ENCODE peak calls at places on chromosomes 5 and 9, in nine cellular contexts. Q is colonic mucosa; Z is adrenal gland; Y is breast epithelium; W is CD8-positive, alpha-beta memory T cell; G is left ventricle myocardium inferior; S is stomach; M is fibroblast of lung; E is sigmoid colon. F is an unnamed sample.
A peak's percentile ranks its signal among the peaks of the same experiment; 100 is the strongest.

GRCh38 chr5:169740435-169740834 is 103.4 kb downstream of the DOCK2 start:
- DNase-seq in Q (no peak), Z (no peak), Y (no peak), W (no peak), G (no peak), S (no peak), M (no peak), E (no peak), F (no peak)

GRCh38 chr9:75185585-75186170 is 97.4 kb downstream of the OSTF1 start:
- DNase-seq in Q (peak; percentile 65), Z (no peak), Y (no peak), W (peak; percentile 26), G (no peak), S (peak; percentile 51), M (peak; percentile 20), E (no peak), F (no peak)

GRCh38 chr5:92808474-92808873 is 772.5 kb downstream of the NR2F1-AS1 start:
- DNase-seq in Q (no peak), Z (no peak), Y (no peak), W (no peak), G (no peak), S (no peak), M (no peak), E (no peak), F (no peak)

GRCh38 chr5:60843693-60844428 is at the start of gene ELOVL7:
- DNase-seq in Q (peak; percentile 90), Z (peak; percentile 56), Y (peak; percentile 64), W (no peak), G (no peak), S (peak; percentile 79), M (peak; percentile 42), E (no peak), F (no peak)

GRCh38 chr9:114156311-114156657 is 947 bp downstream of the COL27A1 start:
- DNase-seq in Q (no peak), Z (peak; percentile 48), Y (no peak), W (no peak), G (no peak), S (peak; percentile 35), M (no peak), E (no peak), F (no peak)

GRCh38 chr5:169152453-169152852 is 148.5 kb downstream of the SLIT3 start:
- DNase-seq in Q (no peak), Z (no peak), Y (no peak), W (no peak), G (no peak), S (no peak), M (no peak), E (no peak), F (no peak)

GRCh38 chr9:129356871-129357772 is 179.1 kb upstream of the IER5L start:
- DNase-seq in Q (no peak), Z (no peak), Y (no peak), W (no peak), G (no peak), S (no peak), M (no peak), E (no peak), F (no peak)

GRCh38 chr5:137871571-137871970 is 3.9 kb downstream of the MYOT start:
- DNase-seq in Q (no peak), Z (no peak), Y (no peak), W (no peak), G (no peak), S (no peak), M (no peak), E (no peak), F (no peak)

GRCh38 chr9:77839459-77840140 is 191.5 kb upstream of the GNA14 start:
- DNase-seq in Q (no peak), Z (no peak), Y (no peak), W (no peak), G (no peak), S (no peak), M (peak; percentile 82), E (no peak), F (no peak)

GRCh38 chr5:176529824-176530195 is 7.4 kb downstream of the RNF44 start:
- DNase-seq in Q (no peak), Z (no peak), Y (no peak), W (peak; percentile 54), G (no peak), S (no peak), M (no peak), E (no peak), F (peak; percentile 78)

GRCh38 chr9:83242066-83242465 is 179.1 kb upstream of the RASEF start:
- DNase-seq in Q (no peak), Z (no peak), Y (no peak), W (no peak), G (no peak), S (no peak), M (no peak), E (no peak), F (no peak)

GRCh38 chr9:1222511-1222910 is 172.4 kb downstream of the DMRT2 start:
- DNase-seq in Q (no peak), Z (no peak), Y (no peak), W (no peak), G (no peak), S (no peak), M (peak; percentile 35), E (no peak), F (no peak)

GRCh38 chr5:69167488-69167845 is 517 bp downstream of the CCNB1 start:
- DNase-seq in Q (no peak), Z (no peak), Y (no peak), W (no peak), G (no peak), S (no peak), M (no peak), E (no peak), F (no peak)

GRCh38 chr5:179599100-179599499 is 24.4 kb downstream of the HNRNPH1 start:
- DNase-seq in Q (no peak), Z (no peak), Y (no peak), W (no peak), G (no peak), S (no peak), M (no peak), E (no peak), F (no peak)

GRCh38 chr9:136695435-136695895 is 8.2 kb upstream of the AGPAT2 start:
- DNase-seq in Q (peak; percentile 79), Z (no peak), Y (peak; percentile 90), W (no peak), G (no peak), S (peak; percentile 93), M (no peak), E (no peak), F (no peak)

GRCh38 chr5:58507715-58508114 is 16.5 kb downstream of the GAPT start:
- DNase-seq in Q (no peak), Z (no peak), Y (no peak), W (no peak), G (no peak), S (no peak), M (no peak), E (no peak), F (no peak)

GRCh38 chr9:127397722-127398647 is 1.0 kb downstream of the SLC2A8 start:
- DNase-seq in Q (peak; percentile 53), Z (peak; percentile 59), Y (no peak), W (peak; percentile 9), G (peak; percentile 50), S (peak; percentile 40), M (peak; percentile 25), E (peak; percentile 77), F (no peak)
- H3K27ac ChIP-seq in Q (peak overlapping the region; percentile 79), Z (peak overlapping the region; percentile 91), Y (peak overlapping the region; percentile 86), W (peak overlapping the region; percentile 14), G (peak overlapping the region; percentile 87), S (peak overlapping the region; percentile 96), M (peak overlapping the region; percentile 60), E (peak overlapping the region; percentile 93), F (no peak overlapping the region)

DNA sequence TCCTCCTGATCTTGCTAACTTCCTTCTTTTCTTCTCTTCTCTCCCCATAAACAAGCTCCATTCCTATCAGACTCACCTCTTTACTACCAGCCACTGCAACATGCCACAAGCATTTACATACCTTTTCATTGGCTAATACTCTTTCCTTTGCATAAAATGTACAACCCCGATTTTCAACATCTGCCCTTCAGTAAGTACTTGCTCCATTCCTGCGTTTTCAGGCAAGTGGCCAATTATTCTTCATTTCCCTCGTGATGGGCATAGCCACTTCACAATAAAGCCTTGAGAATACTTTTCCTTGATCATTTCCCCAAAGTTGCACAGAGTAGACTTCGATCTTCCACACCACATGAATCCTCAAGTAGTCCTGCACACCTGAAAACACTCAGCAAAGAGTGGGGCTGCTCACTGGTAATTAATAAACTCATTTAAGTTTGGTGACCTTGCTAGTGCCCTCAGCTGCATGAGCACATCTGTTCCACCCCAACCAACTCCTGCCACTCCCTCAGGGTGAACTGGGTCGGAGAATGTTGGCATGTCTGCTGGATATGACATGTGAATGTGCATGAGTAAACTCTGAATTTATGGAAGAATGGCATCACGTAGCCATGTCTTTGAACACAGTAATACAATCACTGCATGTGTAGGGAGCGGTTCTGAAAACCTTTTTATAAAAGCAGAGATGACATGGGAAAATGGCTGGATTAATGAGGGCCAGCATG is 535.8 kb downstream of the SEMA5A start:
- DNase-seq in Q (no peak), Z (no peak), Y (no peak), W (no peak), G (no peak), S (no peak), M (peak; percentile 44), E (no peak), F (no peak)
- H3K9me3 ChIP-seq in Q (no peaks in the 10 kb centered on the region), Z (no peaks in the 10 kb centered on the region), Y (no peaks in the 10 kb centered on the region), W (no peaks in the 10 kb centered on the region), G (no peaks in the 10 kb centered on the region), S (no peaks in the 10 kb centered on the region), M (no peaks in the 10 kb centered on the region), E (no peaks in the 10 kb centered on the region), F (no peaks in the 10 kb centered on the region)

DNA sequence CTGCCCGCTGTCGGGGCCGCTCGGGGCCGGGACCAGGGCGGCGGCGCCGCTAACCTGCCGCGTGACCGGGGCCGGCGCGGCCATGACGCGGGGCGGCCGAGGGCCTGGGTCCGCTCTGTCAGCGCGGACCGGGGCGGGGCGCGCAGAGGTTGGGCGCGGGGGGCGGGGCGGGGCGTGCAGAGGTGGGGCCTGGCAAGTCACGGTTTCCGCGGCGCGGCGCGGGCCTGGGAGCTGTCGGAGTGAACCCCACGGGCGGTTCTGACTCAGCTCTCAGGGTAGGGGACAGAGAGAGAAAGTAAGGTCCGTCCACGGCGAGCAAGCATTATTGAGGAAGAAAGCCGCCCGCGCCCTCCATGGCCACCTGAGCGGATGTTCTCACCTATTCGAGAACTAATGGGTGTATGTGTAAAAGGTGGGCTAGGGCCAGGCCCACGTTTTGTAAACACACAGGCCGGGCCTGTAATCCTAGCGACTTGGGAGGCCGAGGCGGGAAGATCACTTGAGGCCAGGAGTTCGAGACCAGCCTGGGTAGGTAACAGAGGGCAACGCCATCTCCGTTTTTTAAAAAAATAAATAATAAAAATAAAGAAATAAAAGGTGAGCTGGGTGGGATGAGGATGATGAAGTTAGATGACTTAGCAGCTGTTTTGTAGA is at the start of gene PRXL2C:
- DNase-seq in Q (peak; percentile 89), Z (peak; percentile 83), Y (peak; percentile 79), W (peak; percentile 81), G (peak; percentile 92), S (peak; percentile 85), M (peak; percentile 70), E (peak; percentile 94), F (peak; percentile 62)
- H3K27ac ChIP-seq in Q (peak within 1 kb of the TSS; percentile 83), Z (peak within 1 kb of the TSS; percentile 98), Y (peak within 1 kb of the TSS; percentile 100), W (peak within 1 kb of the TSS; percentile 85), G (peak within 1 kb of the TSS; percentile 99), S (peak within 1 kb of the TSS; percentile 99), M (peak within 1 kb of the TSS; percentile 97), E (peak within 1 kb of the TSS; percentile 98), F (peak within 1 kb of the TSS; percentile 87)

DNA sequence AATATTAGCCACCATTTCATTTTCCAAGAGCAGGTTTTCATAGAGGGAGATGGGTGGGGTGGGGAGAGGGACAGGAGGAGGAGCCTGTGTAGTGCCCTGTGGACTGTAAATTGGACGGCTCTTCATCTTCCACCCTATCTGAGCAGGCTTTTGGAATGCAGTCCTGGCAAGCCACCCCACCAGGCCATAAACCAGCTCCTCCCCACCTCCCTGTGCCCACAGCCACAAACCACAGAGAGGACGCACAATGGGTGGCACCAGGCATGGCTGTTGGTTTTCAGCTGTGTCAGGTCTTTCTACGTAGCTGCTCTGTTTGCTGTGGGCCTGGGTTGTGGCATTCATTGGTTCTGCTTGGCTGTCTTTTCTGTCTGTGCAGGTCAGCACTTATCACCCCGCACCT is 58.0 kb downstream of the PLAC8L1 start:
- DNase-seq in Q (peak; percentile 82), Z (no peak), Y (no peak), W (no peak), G (no peak), S (no peak), M (peak; percentile 15), E (no peak), F (no peak)
- H3K9me3 ChIP-seq in Q (no peaks in the 10 kb centered on the region), Z (no peaks in the 10 kb centered on the region), Y (no peaks in the 10 kb centered on the region), W (no peaks in the 10 kb centered on the region), G (no peaks in the 10 kb centered on the region), S (no peaks in the 10 kb centered on the region), M (no peaks in the 10 kb centered on the region), E (no peaks in the 10 kb centered on the region), F (no peaks in the 10 kb centered on the region)

F was measured in naive thymus-derived CD4-positive, alpha-beta T cell.